ENCODE peak calls at places on chromosomes 6 and 20, in four cellular contexts. S is heart left ventricle, Y is RWPE2, C is PC-9. P is an unnamed sample. For H3K36me3, the result is how much of the 10 kb centered on the place peaks cover.

GRCh38 chr20:37596890-37597539 is 69.3 kb upstream of the BLCAP start:
- DNase-seq in S (no peak), C (no peak), Y (no peak), P (no peak)

GRCh38 chr6:127606131-127606562 is 29.2 kb downstream of the C6orf58 start:
- DNase-seq in Y (no peak), S (no peak), C (no peak), P (peak)

GRCh38 chr20:823326-823902 is 10.1 kb upstream of the FAM110A start:
- DNase-seq in Y (no peak), S (no peak), C (no peak), P (no peak)

GRCh38 chr20:61439251-61439650 is 187.2 kb downstream of the CDH4 start:
- DNase-seq in Y (peak), S (no peak), C (no peak), P (no peak)

GRCh38 chr6:121652726-121653623 is 217.5 kb downstream of the GJA1 start:
- DNase-seq in C (no peak), Y (no peak), S (no peak), P (no peak)

GRCh38 chr6:81758221-81758620 is 5.7 kb upstream of the TENT5A start:
- DNase-seq in Y (no peak), C (no peak), S (no peak), P (no peak)

GRCh38 chr20:33262658-33263065 is 20.4 kb upstream of the BPIFB1 start:
- DNase-seq in S (no peak), Y (peak), C (peak), P (peak)

GRCh38 chr20:37201827-37202162 is 22.4 kb upstream of the MROH8 start:
- DNase-seq in Y (no peak), S (no peak), C (no peak), P (no peak)

GRCh38 chr6:36139431-36139830 is 9.1 kb downstream of the MAPK13 start:
- DNase-seq in C (no peak), S (no peak), Y (no peak), P (no peak)

GRCh38 chr6:28586273-28586672 is 60.6 kb downstream of the GPX5 start:
- DNase-seq in C (peak), Y (no peak), S (no peak), P (no peak)

GRCh38 chr6:85593438-85594196 is at the start of gene SNX14:
- DNase-seq in Y (peak), C (peak), S (peak), P (peak)

GRCh38 chr6:43120938-43121913 is 45.1 kb downstream of the PTK7 start:
- DNase-seq in S (peak), C (peak), Y (peak), P (peak)

GRCh38 chr20:46011631-46012482 is 3.1 kb downstream of the MMP9 start:
- DNase-seq in C (peak), Y (peak), S (peak), P (no peak)

GRCh38 chr6:164359036-164359435 is 944.5 kb downstream of the QKI start:
- DNase-seq in C (no peak), Y (no peak), S (no peak), P (no peak)

GRCh38 chr6:132390451-132390850 is 10.8 kb downstream of the MOXD1 start:
- DNase-seq in Y (no peak), C (no peak), S (no peak), P (no peak)

GRCh38 chr6:137849076-137849708 is 17.9 kb upstream of the TNFAIP3 start:
- DNase-seq in S (no peak), C (no peak), Y (no peak), P (no peak)

GRCh38 chr6:129212081-129212480 is 329.1 kb downstream of the LAMA2 start:
- DNase-seq in Y (no peak), S (no peak), C (no peak), P (no peak)

GRCh38 chr6:30037182-30037788 is 23.8 kb upstream of the POLR1H start:
- DNase-seq in C (no peak), Y (no peak), S (no peak), P (no peak)

GRCh38 chr20:50366270-50367103 is 143.7 kb upstream of the PTPN1 start:
- DNase-seq in S (peak), Y (peak), C (peak), P (peak)

GRCh38 chr20:63667858-63668257 is 9.7 kb downstream of the RTEL1 start:
- DNase-seq in Y (no peak), C (no peak), S (no peak), P (no peak)

GRCh38 chr20:63675681-63676368 is 17.7 kb downstream of the RTEL1 start:
- DNase-seq in Y (no peak), S (no peak), C (no peak), P (no peak)

GRCh38 chr20:63668351-63668750 is 10.2 kb downstream of the RTEL1 start:
- DNase-seq in Y (no peak), C (no peak), S (no peak), P (no peak)

GRCh38 chr20:63673951-63674350 is 15.8 kb downstream of the RTEL1 start:
- DNase-seq in Y (peak), S (no peak), C (no peak), P (no peak)

GRCh38 chr20:63672666-63673065 is 14.6 kb downstream of the RTEL1 start:
- DNase-seq in S (no peak), Y (no peak), C (no peak), P (no peak)
- H3K36me3 ChIP-seq in S (half or more), Y (half or more), C (under half), P (under half)

GRCh38 chr6:157911278-157911677 is 70.4 kb upstream of the SYNJ2 start:
- DNase-seq in C (no peak), S (no peak), Y (no peak), P (no peak)

GRCh38 chr6:157908369-157909281 is 73.0 kb upstream of the SYNJ2 start:
- DNase-seq in Y (no peak), S (no peak), C (no peak), P (peak)

GRCh38 chr6:157907651-157908050 is 74.0 kb upstream of the SYNJ2 start:
- DNase-seq in C (no peak), Y (no peak), S (no peak), P (peak)

GRCh38 chr6:157911786-157912185 is 69.9 kb upstream of the SYNJ2 start:
- DNase-seq in C (no peak), S (no peak), Y (no peak), P (no peak)

GRCh38 chr6:157909282-157909664 is 72.4 kb upstream of the SYNJ2 start:
- DNase-seq in C (no peak), S (no peak), Y (no peak), P (no peak)
- H3K36me3 ChIP-seq in C (under half), S (half or more), Y (half or more), P (under half)

DNA sequence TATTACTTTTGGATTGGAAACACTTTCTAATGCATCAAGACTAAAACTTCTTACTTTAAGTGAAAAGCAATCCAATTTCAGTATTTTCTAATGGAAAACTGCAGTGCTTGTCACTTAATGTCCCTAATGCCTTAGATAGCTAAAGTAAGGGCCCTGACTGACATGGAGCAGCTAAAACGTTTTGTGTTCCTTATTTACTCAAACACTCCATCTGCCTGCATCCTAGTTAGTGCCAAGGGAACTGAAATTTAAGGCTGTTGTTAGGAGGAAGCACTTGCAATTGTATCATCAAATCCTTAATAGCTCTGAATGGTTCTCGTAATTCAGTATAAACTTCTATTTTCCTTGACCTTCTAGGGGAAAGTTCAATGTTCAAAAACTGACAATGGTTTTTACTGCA is 127.4 kb downstream of the GJA10 start:
- DNase-seq in S (no peak), Y (no peak), C (no peak), P (no peak)
- H3K36me3 ChIP-seq in S (under half), Y (under half), C (under half), P (under half)

GRCh38 chr20:41087777-41088176 is 49.6 kb upstream of the PLCG1 start:
- DNase-seq in Y (no peak), C (no peak), S (no peak), P (no peak)
- H3K36me3 ChIP-seq in Y (half or more), C (under half), S (half or more), P (under half)

DNA sequence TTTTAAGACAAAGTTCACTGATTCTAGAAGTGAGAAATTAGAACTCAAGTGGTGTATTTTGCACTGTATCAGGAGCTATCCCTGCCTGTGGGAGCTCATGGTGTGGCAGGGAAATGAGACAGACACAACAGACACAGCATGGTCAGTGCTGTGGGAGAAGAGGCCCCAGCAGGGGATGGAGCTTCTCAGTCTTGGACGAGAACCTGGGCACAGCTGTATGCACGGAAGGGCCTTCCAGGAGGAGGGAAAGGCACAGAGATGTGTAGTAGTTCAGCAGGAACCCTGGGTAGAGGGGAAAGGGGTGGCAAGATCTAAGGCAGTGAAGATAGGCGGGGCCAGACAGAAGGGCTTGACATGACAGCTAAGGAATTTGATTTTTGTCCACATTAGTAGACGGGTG is 48.8 kb upstream of the KIF25 start:
- DNase-seq in S (no peak), C (no peak), Y (no peak), P (no peak)
- H3K36me3 ChIP-seq in S (half or more), C (under half), Y (half or more), P (half or more)